ENCODE peak calls at places on chromosomes 1 and 21, in four cellular contexts. G is cardiac muscle cell, I is lower leg skin, V is lung. H is an unnamed sample.

GRCh38 chr1:94609619-94610018 is 68.1 kb upstream of the F3 start:
- DNase-seq in G (no peak), I (no peak), V (no peak), H (no peak)

GRCh38 chr21:24045775-24046215 is 1561.5 kb downstream of the MRPL39 start:
- DNase-seq in G (peak), I (peak), V (peak), H (peak)

GRCh38 chr1:86714159-86714558 is 9.8 kb downstream of the SH3GLB1 start:
- DNase-seq in G (peak), I (no peak), V (no peak), H (no peak)

GRCh38 chr1:20386682-20387081 is 96.0 kb downstream of the VWA5B1 start:
- DNase-seq in G (no peak), I (no peak), V (no peak), H (peak)

GRCh38 chr1:243434594-243434993 is 178.8 kb downstream of the SDCCAG8 start:
- DNase-seq in G (no peak), I (no peak), V (no peak), H (no peak)

GRCh38 chr1:15584489-15585363 is at the start of gene AGMAT:
- DNase-seq in G (peak), I (no peak), V (no peak), H (no peak)

GRCh38 chr1:31663622-31664452 is 19.2 kb upstream of the PEF1 start:
- DNase-seq in G (peak), I (no peak), V (peak), H (no peak)

GRCh38 chr1:109530457-109531204 is 9.0 kb upstream of the GPR61 start:
- DNase-seq in G (no peak), I (no peak), V (no peak), H (no peak)

GRCh38 chr21:30769724-30770431 is 14.7 kb upstream of the KRTAP21-1 start:
- DNase-seq in G (no peak), I (no peak), V (no peak), H (no peak)

GRCh38 chr1:43367026-43367903 is 546 bp downstream of the ELOVL1 start:
- DNase-seq in G (no peak), I (no peak), V (no peak), H (peak)

GRCh38 chr1:100232156-100232555 is 17.5 kb downstream of the DBT start:
- DNase-seq in G (no peak), I (no peak), V (no peak), H (no peak)
- TF ChIP-seq CTCF in G (no peak), I (no peak), V (no peak), H (no peak)

GRCh38 chr1:206721454-206721853 is 36.7 kb downstream of the MAPKAPK2 start:
- DNase-seq in G (no peak), I (no peak), V (no peak), H (no peak)
- H3K4me3 ChIP-seq in G (no peak), I (no peak), V (no peak), H (no peak)

GRCh38 chr21:39911286-39911685 is 44.0 kb downstream of the PCP4 start:
- DNase-seq in G (no peak), I (no peak), V (no peak), H (no peak)
- TF ChIP-seq CTCF in G (no peak), I (no peak), V (no peak), H (no peak)

GRCh38 chr1:160084771-160085321 is 3.5 kb downstream of the KCNJ9 start:
- DNase-seq in G (no peak), I (no peak), V (no peak), H (no peak)

GRCh38 chr1:160082926-160083325 is 1.6 kb downstream of the KCNJ9 start:
- DNase-seq in G (no peak), I (no peak), V (no peak), H (no peak)

GRCh38 chr1:160082487-160082886 is 1.1 kb downstream of the KCNJ9 start:
- DNase-seq in G (no peak), I (no peak), V (no peak), H (no peak)

GRCh38 chr1:160085686-160086089 is 4.3 kb downstream of the KCNJ9 start:
- DNase-seq in G (peak), I (peak), V (peak), H (peak)

DNA sequence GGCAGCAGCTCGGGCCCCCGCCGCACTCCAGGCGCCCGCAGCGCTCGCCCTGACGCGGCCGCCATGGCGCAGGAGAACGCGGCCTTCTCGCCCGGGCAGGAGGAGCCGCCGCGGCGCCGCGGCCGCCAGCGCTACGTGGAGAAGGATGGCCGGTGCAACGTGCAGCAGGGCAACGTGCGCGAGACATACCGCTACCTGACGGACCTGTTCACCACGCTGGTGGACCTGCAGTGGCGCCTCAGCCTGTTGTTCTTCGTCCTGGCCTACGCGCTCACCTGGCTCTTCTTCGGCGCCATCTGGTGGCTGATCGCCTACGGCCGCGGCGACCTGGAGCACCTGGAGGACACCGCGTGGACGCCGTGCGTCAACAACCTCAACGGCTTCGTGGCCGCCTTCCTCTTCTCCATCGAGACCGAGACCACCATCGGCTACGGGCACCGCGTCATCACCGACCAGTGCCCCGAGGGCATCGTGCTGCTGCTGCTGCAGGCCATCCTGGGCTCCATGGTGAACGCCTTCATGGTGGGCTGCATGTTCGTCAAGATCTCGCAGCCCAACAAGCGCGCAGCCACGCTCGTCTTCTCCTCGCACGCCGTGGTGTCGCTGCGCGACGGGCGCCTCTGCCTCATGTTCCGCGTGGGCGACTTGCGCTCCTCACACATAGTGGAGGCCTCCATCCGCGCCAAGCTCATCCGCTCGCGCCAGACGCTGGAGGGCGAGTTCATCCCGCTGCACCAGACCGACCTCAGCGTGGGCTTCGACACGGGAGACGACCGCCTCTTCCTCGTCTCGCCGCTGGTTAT is 2.8 kb downstream of the KCNJ9 start:
- DNase-seq in G (peak), I (no peak), V (peak), H (no peak)
- H3K4me3 ChIP-seq in G (peak), I (no peak), V (no peak), H (peak)

GRCh38 chr1:89786628-89787214 is 34.1 kb upstream of the LRRC8D start:
- DNase-seq in G (no peak), I (no peak), V (no peak), H (no peak)

GRCh38 chr1:89781494-89782126 is 39.2 kb upstream of the LRRC8D start:
- DNase-seq in G (peak), I (no peak), V (no peak), H (no peak)

GRCh38 chr1:89779541-89779940 is 41.3 kb upstream of the LRRC8D start:
- DNase-seq in G (no peak), I (no peak), V (no peak), H (no peak)

DNA sequence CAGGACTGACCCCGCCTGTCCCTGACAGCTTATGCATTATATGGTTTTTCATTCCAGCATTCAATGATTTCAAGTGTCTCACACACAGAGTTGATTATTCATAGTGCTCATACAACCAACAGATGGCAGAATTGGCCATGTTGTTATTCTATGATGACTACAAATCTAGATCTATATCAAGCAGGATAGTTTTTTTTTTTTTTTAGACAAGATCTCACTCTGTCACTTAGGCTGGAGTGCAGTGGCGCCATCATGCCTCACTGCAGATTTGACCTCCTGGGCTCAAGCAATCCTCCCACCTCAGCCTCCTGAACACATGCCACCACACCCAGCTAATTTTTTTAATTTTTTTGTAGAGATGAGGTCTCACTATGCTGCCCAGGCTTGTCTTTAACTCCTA is 40.1 kb upstream of the LRRC8D start:
- DNase-seq in G (peak), I (no peak), V (no peak), H (no peak)
- TF ChIP-seq CTCF in G (peak), I (no peak), V (no peak), H (no peak)

GRCh38 chr1:200692321-200692720 is 22.6 kb upstream of the DDX59 start:
- DNase-seq in G (no peak), I (no peak), V (no peak), H (no peak)
- H3K4me3 ChIP-seq in G (no peak), I (no peak), V (no peak), H (no peak)

DNA sequence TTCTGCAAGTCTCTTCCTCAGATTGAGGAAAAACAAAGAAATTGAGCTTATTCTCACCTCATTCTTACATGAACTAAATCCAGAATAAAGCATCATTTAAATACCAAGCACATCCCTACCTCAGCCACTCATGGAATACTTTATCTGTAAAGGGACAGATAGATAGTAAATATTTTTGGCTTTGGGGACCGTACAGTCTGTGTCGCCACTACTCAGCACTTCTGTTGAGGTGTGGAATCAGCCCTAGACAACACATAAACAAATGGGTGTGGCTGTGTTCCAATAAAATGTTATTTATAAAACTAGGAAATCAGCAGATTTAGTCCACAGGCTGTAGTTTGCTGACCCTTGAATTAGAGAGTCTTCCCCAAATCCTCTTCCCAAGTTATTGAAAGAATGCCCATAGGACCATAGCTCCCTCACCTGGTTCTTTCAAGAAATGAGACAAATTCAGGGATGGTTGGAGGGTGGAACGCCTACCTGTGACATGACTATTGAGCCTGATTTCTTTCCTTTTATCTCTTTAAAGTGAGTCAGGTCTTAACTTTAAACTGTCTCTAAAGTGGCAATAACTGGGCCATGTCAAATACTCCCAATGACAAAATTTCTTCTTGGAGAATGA is 878.5 kb downstream of the USP25 start:
- DNase-seq in G (peak), I (no peak), V (no peak), H (no peak)
- TF ChIP-seq CTCF in G (peak), I (no peak), V (no peak), H (no peak)

DNA sequence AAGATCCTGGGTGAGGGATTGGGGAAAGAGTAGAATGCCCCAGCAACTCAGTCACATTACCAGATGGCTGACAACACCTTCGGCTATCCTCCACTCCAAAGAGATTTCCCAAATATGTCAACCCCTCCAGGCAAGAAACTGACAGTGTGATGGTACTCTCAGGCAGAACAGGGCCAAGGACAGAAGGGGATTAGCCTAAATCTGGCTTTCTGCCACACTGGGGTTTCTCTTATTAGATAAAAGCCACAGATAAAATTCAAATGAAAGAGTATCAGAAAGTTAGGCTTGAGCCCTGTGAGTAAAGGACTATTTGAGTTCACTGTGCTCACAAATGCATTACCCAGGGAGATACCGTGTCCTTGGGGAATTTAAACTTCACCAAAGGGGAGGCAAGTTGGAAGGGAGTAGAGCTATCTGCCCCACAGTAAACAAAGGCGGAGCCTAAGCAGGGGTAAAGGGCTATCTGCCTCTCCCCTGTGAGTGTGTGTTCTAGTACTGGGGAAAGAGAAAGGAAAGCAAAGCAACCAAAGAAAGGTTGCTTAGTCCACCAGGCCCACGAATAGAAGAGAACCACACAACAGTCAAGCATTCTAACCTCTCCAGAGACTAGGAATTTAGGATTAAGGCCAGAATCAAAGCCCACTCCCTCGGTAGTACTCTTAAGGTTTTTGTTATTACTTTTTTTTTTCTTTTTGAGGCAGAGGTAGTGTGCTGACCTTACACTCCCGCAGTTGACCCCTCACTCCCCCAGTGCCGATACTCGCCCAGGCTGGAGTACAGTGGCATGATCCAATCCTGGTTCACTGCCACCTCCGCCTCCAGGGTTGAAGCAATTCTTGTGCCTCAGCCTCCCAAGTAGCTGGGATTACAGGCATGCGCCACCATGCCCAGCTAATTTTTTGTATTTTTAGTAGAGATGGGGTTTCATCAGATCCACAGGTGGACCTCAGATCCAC is 12.8 kb downstream of the TPM3 start:
- DNase-seq in G (peak), I (no peak), V (no peak), H (no peak)
- H3K4me3 ChIP-seq in G (no peak), I (no peak), V (no peak), H (no peak)

DNA sequence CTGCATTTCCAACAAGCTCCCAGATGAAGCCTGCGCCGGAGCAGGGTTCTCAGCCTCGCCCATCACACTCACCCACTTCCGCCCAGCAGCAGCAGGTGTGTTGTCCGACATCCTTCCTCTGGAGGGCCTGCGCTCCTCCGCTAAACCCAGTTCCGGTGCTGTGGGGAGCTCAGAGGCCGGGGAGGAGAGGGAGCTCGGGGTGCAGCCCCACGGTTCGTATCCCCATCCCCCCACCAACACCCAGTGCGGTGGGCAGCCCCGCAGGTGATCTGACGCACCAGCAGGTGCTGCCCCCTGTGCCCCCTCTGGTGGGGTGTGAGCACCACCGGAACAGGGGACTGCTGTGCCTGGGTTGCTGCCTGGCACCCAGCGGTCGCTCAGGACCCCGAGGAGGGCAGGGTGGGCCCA is 3.4 kb upstream of the PEX10 start:
- DNase-seq in G (no peak), I (no peak), V (no peak), H (no peak)
- TF ChIP-seq CTCF in G (no peak), I (no peak), V (no peak), H (no peak)